ENCODE peak calls at places on chromosomes 12 and 14, in seven cellular contexts. J is mucosa of descending colon, O is cardiac fibroblast, D is bronchial epithelial cell, U is NB4, K is GM13976, C is RWPE2. Y is an unnamed sample.

GRCh38 chr12:117033382-117034045 is 65.7 kb downstream of the TESC start:
- DNase-seq in J (no peak), O (no peak), D (no peak), U (no peak), K (no peak), C (peak; percentile 31), Y (no peak)

GRCh38 chr14:64938972-64939816 is 3.4 kb downstream of the GPX2 start:
- DNase-seq in J (peak; percentile 50), O (no peak), D (no peak), U (no peak), K (no peak), C (no peak), Y (peak; percentile 24)

GRCh38 chr12:74328623-74329022 is 209.0 kb upstream of the ATXN7L3B start:
- DNase-seq in J (no peak), O (no peak), D (no peak), U (no peak), K (no peak), C (no peak), Y (peak; percentile 46)

GRCh38 chr12:23504043-23504442 is 445.4 kb downstream of the SOX5 start:
- DNase-seq in J (no peak), O (no peak), D (no peak), U (peak; percentile 17), K (no peak), C (no peak), Y (no peak)

GRCh38 chr14:97219356-97220017 is 422.3 kb downstream of the VRK1 start:
- DNase-seq in J (no peak), O (no peak), D (no peak), U (no peak), K (no peak), C (no peak), Y (no peak)

GRCh38 chr14:105088812-105089745 is 23.8 kb upstream of the GPR132 start:
- DNase-seq in J (peak; percentile 44), O (no peak), D (no peak), U (no peak), K (peak; percentile 18), C (peak; percentile 75), Y (peak; percentile 42)

GRCh38 chr14:103260629-103261124 is 73.4 kb upstream of the EIF5 start:
- DNase-seq in J (peak; percentile 58), O (peak; percentile 73), D (peak; percentile 45), U (no peak), K (no peak), C (peak; percentile 62), Y (no peak)

GRCh38 chr12:47903927-47904646 is 707 bp downstream of the VDR start:
- DNase-seq in J (peak; percentile 77), O (peak; percentile 77), D (peak; percentile 79), U (peak; percentile 93), K (peak; percentile 40), C (peak; percentile 83), Y (no peak)

GRCh38 chr14:32004300-32004699 is 72.8 kb upstream of the ARHGAP5 start:
- DNase-seq in J (no peak), O (peak; percentile 47), D (peak; percentile 53), U (peak; percentile 66), K (no peak), C (no peak), Y (no peak)

GRCh38 chr14:90455100-90455571 is 58.3 kb downstream of the CALM1 start:
- DNase-seq in J (no peak), O (no peak), D (no peak), U (no peak), K (no peak), C (no peak), Y (no peak)

GRCh38 chr12:23954332-23954731 is 4.9 kb upstream of the SOX5 start:
- DNase-seq in J (no peak), O (no peak), D (peak; percentile 44), U (no peak), K (no peak), C (no peak), Y (no peak)

GRCh38 chr12:52634266-52635056 is 16.1 kb upstream of the KRT73 start:
- DNase-seq in J (no peak), O (no peak), D (no peak), U (no peak), K (no peak), C (no peak), Y (no peak)

GRCh38 chr14:102390486-102390885 is 27.7 kb downstream of the TECPR2 start:
- DNase-seq in J (no peak), O (peak; percentile 41), D (no peak), U (peak; percentile 63), K (no peak), C (no peak), Y (no peak)

DNA sequence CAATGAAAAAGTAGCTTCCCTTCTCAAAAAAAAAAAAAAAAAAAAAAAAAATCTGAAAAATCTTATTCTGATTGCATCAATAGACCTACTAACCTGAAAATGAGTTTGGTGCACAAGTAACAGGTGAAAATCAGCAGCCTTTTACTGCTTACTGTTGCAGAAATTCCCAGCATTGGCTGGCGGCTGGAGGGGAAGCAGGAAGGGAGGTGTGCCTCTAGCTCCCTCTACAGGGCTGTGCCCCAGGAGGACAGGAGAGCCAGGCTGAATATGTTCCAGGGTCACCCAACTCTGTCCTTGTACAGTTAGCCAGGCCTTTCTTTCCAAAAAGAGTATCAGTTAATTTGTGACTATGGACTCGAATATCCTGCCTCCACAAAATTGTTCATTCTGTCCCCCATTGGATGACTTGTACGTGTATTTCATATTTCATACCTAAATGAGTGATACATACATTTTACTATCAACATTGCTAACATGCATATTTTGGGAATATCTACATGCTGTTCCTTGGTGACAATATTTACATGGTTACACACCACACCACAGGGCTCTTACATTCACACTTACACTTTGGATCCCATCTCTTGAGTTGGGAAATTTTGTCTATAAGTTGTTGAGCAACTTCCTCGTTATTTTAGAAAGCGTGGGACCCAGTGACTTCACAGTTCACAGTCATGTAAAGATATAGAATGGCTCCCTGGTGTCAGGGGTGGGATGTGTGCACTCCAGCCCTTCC is 124.8 kb downstream of the SAMD4A start:
- DNase-seq in J (peak; percentile 76), O (peak; percentile 84), D (peak; percentile 67), U (peak; percentile 40), K (peak; percentile 45), C (peak; percentile 78), Y (peak; percentile 82)
- TF ChIP-seq CTCF in J (peak; percentile 76), O (peak; percentile 95), D (peak; percentile 93), U (peak; percentile 70), K (peak; percentile 80), C (peak; percentile 94), Y (peak; percentile 93)

DNA sequence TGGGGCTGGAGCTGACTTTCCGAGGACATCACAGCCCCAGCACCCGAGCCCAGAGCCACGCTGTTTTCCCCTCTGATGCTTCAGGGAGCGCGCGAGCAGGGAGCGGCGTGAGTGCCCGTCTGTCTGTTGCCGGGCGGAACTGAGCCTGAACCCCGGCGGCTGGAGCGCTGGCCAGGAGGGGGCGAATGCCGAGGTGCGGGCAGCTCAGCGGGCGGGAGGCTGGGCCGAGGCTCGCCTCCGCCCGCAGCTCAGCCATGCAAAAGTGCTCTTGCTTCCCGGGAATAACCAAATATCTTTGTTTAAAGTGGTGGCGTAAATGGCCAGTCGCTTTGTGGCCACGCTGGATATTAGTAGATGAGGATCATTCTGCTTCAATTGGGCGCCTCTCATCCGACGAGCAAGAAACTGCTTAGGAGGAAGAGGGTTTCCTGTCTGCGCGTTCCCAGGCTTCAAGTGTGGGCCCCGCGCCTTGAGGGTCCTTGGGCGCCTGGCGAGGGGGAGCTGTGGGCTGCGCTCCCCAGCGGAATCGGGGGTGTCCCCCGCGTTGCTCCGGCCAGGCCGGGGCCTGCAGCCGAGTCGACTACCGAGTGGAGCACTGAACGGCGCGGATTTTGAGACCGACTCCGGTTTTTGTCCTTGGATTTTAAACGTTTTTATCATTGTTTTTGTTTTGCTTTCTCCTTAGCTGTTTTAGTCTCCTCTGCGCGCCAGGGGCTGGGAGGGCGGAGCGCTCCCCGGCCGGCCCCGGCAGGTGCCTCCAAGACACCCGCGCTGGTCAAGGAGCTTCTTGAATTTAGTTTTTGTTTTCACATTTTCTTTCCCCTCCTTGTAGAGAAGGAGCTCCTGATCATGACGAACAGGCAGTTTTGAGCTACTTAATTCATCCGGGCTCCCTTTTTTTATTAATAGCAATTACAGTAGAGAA is 831 bp upstream of the NKX2-1 start:
- DNase-seq in J (peak; percentile 58), O (peak; percentile 15), D (no peak), U (peak; percentile 37), K (peak; percentile 56), C (no peak), Y (peak; percentile 73)
- TF ChIP-seq CTCF in J (no peak), O (no peak), D (peak; percentile 61), U (peak; percentile 11), K (no peak), C (peak; percentile 47), Y (peak; percentile 77)

DNA sequence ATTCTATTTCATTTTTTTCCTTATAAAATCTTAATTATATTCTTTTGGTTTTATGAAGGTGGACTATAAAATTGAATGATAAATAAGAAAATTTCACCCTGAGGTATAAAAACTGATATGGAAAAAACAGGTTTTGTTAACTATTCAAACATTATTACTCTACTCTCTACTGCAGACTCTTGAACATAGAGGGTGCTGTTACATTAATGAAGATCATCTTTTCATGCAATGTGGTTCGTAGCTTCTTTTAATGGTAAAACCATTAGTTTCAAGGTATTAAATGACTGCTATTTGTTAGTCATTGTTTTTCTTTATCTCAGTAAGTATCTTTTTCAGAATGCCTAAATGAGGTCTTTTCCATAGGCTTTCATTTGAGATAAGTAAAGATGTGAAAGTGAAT is 510.4 kb downstream of the SLC16A7 start:
- DNase-seq in J (no peak), O (peak; percentile 53), D (peak; percentile 44), U (peak; percentile 4), K (no peak), C (no peak), Y (no peak)
- TF ChIP-seq CTCF in J (no peak), O (peak; percentile 38), D (peak; percentile 25), U (no peak), K (no peak), C (peak; percentile 72), Y (no peak)

GRCh38 chr12:132955094-132955932 is 793 bp downstream of the ZNF605 start:
- DNase-seq in J (peak; percentile 34), O (peak; percentile 72), D (peak; percentile 57), U (peak; percentile 82), K (peak; percentile 45), C (no peak), Y (no peak)

GRCh38 chr12:132953163-132953425 is 3.0 kb downstream of the ZNF605 start:
- DNase-seq in J (no peak), O (no peak), D (no peak), U (no peak), K (no peak), C (no peak), Y (no peak)

GRCh38 chr12:132954471-132955048 is 1.5 kb downstream of the ZNF605 start:
- DNase-seq in J (no peak), O (peak; percentile 7), D (no peak), U (peak; percentile 33), K (peak; percentile 30), C (no peak), Y (no peak)

GRCh38 chr12:132953771-132954170 is 2.3 kb downstream of the ZNF605 start:
- DNase-seq in J (no peak), O (no peak), D (no peak), U (no peak), K (no peak), C (no peak), Y (no peak)

DNA sequence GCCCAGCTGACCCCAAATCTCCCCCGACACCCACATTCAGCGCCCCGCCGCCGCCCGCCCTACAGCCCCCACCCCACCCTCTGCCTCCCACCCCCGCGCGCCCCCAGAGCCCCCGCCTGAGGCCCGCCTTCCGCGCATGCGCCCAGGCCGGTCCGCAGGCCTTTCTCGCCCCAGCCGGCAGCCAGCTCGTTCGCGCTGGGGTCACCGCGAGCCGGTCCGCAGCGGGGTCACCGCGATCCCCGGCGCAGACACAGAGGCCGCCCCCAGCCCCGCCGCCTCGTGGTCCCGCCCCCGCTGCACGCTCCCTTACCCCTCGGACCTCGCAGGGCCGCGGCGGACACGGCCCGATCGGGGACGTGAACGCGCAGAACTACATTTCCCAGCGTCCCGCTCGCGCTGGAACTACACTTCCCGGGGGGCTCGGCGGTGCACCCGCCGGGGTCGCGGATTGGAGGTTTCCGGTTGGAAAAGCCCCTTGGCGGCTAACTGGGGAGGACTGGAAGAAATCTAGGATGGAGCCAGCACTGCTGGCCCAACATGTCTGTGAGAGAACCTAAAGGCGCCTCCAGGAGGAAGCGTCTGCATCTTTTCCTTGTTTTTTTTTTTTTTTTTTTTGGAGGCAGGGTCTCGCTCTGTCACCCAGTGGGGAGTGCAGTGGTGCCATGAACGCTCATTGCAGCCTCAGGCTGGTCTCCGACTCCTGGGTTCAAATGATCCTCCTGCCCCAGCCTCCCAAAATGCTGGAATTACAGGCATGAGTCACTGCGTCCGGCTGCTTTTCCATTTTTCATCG is at the start of gene ZNF605:
- DNase-seq in J (peak; percentile 90), O (peak; percentile 95), D (peak; percentile 65), U (peak; percentile 94), K (peak; percentile 95), C (peak; percentile 84), Y (peak; percentile 89)
- TF ChIP-seq CTCF in J (no peak), O (no peak), D (no peak), U (no peak), K (no peak), C (no peak), Y (no peak)

Y was measured in Caco-2.